ENCODE peak calls at places on chromosomes 11 and 22, in ten cellular contexts. One of them, this sample, is unnamed.

GRCh38 chr11:75810637-75811383 is 4.2 kb upstream of the UVRAG start:
- DNase-seq in esophagus squamous epithelium: no peak
- DNase-seq in ovary: no peak
- DNase-seq in K562: no peak
- DNase-seq in IMR-90: no peak
- DNase-seq in sigmoid colon: no peak
- DNase-seq in heart left ventricle: no peak
- DNase-seq in adrenal gland: no peak
- DNase-seq in stomach: no peak
- DNase-seq in body of pancreas: no peak
- DNase-seq in this sample: no peak

GRCh38 chr22:30338802-30339201 is 12.1 kb upstream of the TBC1D10A start:
- DNase-seq in esophagus squamous epithelium: no peak
- DNase-seq in ovary: no peak
- DNase-seq in K562: no peak
- DNase-seq in IMR-90: no peak
- DNase-seq in sigmoid colon: no peak
- DNase-seq in heart left ventricle: no peak
- DNase-seq in adrenal gland: no peak
- DNase-seq in stomach: no peak
- DNase-seq in body of pancreas: no peak
- DNase-seq in this sample: no peak

GRCh38 chr11:126438691-126439090 is 83.2 kb downstream of the ST3GAL4 start:
- DNase-seq in esophagus squamous epithelium: no peak
- DNase-seq in ovary: no peak
- DNase-seq in K562: peak; percentile 33
- DNase-seq in IMR-90: no peak
- DNase-seq in sigmoid colon: no peak
- DNase-seq in heart left ventricle: peak; percentile 63
- DNase-seq in adrenal gland: no peak
- DNase-seq in stomach: no peak
- DNase-seq in body of pancreas: no peak
- DNase-seq in this sample: no peak

GRCh38 chr11:76282106-76282630 is 75.9 kb upstream of the WNT11 start:
- DNase-seq in esophagus squamous epithelium: no peak
- DNase-seq in ovary: no peak
- DNase-seq in K562: no peak
- DNase-seq in IMR-90: no peak
- DNase-seq in sigmoid colon: no peak
- DNase-seq in heart left ventricle: no peak
- DNase-seq in adrenal gland: no peak
- DNase-seq in stomach: no peak
- DNase-seq in body of pancreas: no peak
- DNase-seq in this sample: no peak

GRCh38 chr11:22898036-22898435 is 37.8 kb upstream of the CCDC179 start:
- DNase-seq in esophagus squamous epithelium: no peak
- DNase-seq in ovary: no peak
- DNase-seq in K562: no peak
- DNase-seq in IMR-90: no peak
- DNase-seq in sigmoid colon: no peak
- DNase-seq in heart left ventricle: no peak
- DNase-seq in adrenal gland: no peak
- DNase-seq in stomach: no peak
- DNase-seq in body of pancreas: no peak
- DNase-seq in this sample: no peak

GRCh38 chr11:11148104-11148509 is 204.9 kb downstream of the CSNK2A3 start:
- DNase-seq in esophagus squamous epithelium: no peak
- DNase-seq in ovary: peak; percentile 79
- DNase-seq in K562: no peak
- DNase-seq in IMR-90: peak; percentile 74
- DNase-seq in sigmoid colon: peak; percentile 93
- DNase-seq in heart left ventricle: peak; percentile 81
- DNase-seq in adrenal gland: no peak
- DNase-seq in stomach: no peak
- DNase-seq in body of pancreas: peak; percentile 76
- DNase-seq in this sample: peak; percentile 78

GRCh38 chr22:32967285-32968101 is 90.7 kb downstream of the SYN3 start:
- DNase-seq in esophagus squamous epithelium: no peak
- DNase-seq in ovary: no peak
- DNase-seq in K562: no peak
- DNase-seq in IMR-90: no peak
- DNase-seq in sigmoid colon: no peak
- DNase-seq in heart left ventricle: no peak
- DNase-seq in adrenal gland: no peak
- DNase-seq in stomach: no peak
- DNase-seq in body of pancreas: no peak
- DNase-seq in this sample: peak; percentile 34

GRCh38 chr22:38843201-38843715 is 570 bp downstream of the NPTXR start:
- DNase-seq in esophagus squamous epithelium: no peak
- DNase-seq in ovary: peak; percentile 61
- DNase-seq in K562: peak; percentile 56
- DNase-seq in IMR-90: peak; percentile 81
- DNase-seq in sigmoid colon: peak; percentile 79
- DNase-seq in heart left ventricle: peak; percentile 73
- DNase-seq in adrenal gland: peak; percentile 37
- DNase-seq in stomach: peak; percentile 38
- DNase-seq in body of pancreas: peak; percentile 60
- DNase-seq in this sample: no peak

GRCh38 chr11:8777907-8778767 is 95.5 kb downstream of the RPL27A start:
- DNase-seq in esophagus squamous epithelium: no peak
- DNase-seq in ovary: peak; percentile 62
- DNase-seq in K562: no peak
- DNase-seq in IMR-90: peak; percentile 71
- DNase-seq in sigmoid colon: peak; percentile 86
- DNase-seq in heart left ventricle: peak; percentile 76
- DNase-seq in adrenal gland: no peak
- DNase-seq in stomach: no peak
- DNase-seq in body of pancreas: peak; percentile 46
- DNase-seq in this sample: no peak

GRCh38 chr11:8776209-8776608 is 93.6 kb downstream of the RPL27A start:
- DNase-seq in esophagus squamous epithelium: no peak
- DNase-seq in ovary: no peak
- DNase-seq in K562: no peak
- DNase-seq in IMR-90: no peak
- DNase-seq in sigmoid colon: no peak
- DNase-seq in heart left ventricle: no peak
- DNase-seq in adrenal gland: no peak
- DNase-seq in stomach: peak; percentile 47
- DNase-seq in body of pancreas: peak; percentile 47
- DNase-seq in this sample: no peak

GRCh38 chr11:8773916-8774537 is 91.4 kb downstream of the RPL27A start:
- DNase-seq in esophagus squamous epithelium: no peak
- DNase-seq in ovary: no peak
- DNase-seq in K562: no peak
- DNase-seq in IMR-90: no peak
- DNase-seq in sigmoid colon: no peak
- DNase-seq in heart left ventricle: no peak
- DNase-seq in adrenal gland: no peak
- DNase-seq in stomach: no peak
- DNase-seq in body of pancreas: no peak
- DNase-seq in this sample: no peak

GRCh38 chr11:8773125-8773524 is 90.5 kb downstream of the RPL27A start:
- DNase-seq in esophagus squamous epithelium: no peak
- DNase-seq in ovary: no peak
- DNase-seq in K562: no peak
- DNase-seq in IMR-90: no peak
- DNase-seq in sigmoid colon: no peak
- DNase-seq in heart left ventricle: no peak
- DNase-seq in adrenal gland: no peak
- DNase-seq in stomach: no peak
- DNase-seq in body of pancreas: no peak
- DNase-seq in this sample: no peak

DNA sequence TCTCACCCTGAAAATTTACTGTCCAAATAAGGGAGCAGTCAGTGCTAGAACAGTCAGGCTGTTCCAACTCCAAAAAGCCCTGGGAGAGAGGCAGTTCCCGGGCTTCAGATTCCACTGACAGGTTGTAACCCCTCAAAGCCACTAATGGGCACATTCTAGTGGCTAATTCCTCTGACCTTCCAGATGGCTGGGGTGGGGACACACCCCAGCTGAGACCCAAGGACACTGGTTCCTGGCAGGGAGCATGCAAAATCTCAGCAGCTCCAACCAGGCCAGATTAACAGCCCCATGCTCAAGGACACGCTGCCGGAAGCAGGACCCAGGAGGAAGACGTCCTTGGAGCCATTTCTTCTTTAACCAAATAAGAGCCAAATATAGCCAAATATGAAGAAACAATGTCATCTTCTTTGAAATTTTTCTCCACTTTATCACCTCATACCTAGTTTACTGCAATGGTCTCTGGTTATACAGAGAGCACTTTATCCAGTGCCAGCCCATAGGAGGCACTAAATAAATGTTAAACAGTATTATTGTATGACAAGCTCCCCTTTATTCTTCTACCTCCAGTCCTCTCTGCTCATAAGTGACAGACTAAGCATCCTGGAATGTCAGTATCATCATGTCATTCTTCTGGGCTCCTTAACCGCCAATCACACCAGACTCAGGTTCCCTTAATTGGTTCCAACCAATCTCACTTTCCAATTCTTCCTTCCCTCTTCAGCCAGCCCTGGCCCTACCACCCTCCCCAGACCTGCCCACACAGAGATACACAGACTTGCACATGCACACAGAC is 92.9 kb downstream of the RPL27A start:
- DNase-seq in esophagus squamous epithelium: no peak
- DNase-seq in ovary: peak; percentile 78
- DNase-seq in K562: no peak
- DNase-seq in IMR-90: no peak
- DNase-seq in sigmoid colon: no peak
- DNase-seq in heart left ventricle: peak; percentile 44
- DNase-seq in adrenal gland: no peak
- DNase-seq in stomach: peak; percentile 42
- DNase-seq in body of pancreas: peak; percentile 70
- DNase-seq in this sample: no peak
- TF ChIP-seq CTCF in esophagus squamous epithelium: no peak
- TF ChIP-seq CTCF in ovary: no peak
- TF ChIP-seq CTCF in K562: no peak
- TF ChIP-seq CTCF in IMR-90: no peak
- TF ChIP-seq CTCF in sigmoid colon: no peak
- TF ChIP-seq CTCF in heart left ventricle: no peak
- TF ChIP-seq CTCF in adrenal gland: no peak
- TF ChIP-seq CTCF in stomach: no peak
- TF ChIP-seq CTCF in body of pancreas: no peak
- TF ChIP-seq CTCF in this sample: no peak

GRCh38 chr11:121337078-121337477 is 44.5 kb downstream of the SC5D start:
- DNase-seq in esophagus squamous epithelium: no peak
- DNase-seq in ovary: no peak
- DNase-seq in K562: no peak
- DNase-seq in IMR-90: no peak
- DNase-seq in sigmoid colon: no peak
- DNase-seq in heart left ventricle: no peak
- DNase-seq in adrenal gland: no peak
- DNase-seq in stomach: no peak
- DNase-seq in body of pancreas: no peak
- DNase-seq in this sample: no peak
- TF ChIP-seq POLR2A in esophagus squamous epithelium: no peak
- TF ChIP-seq POLR2A in ovary: no peak
- TF ChIP-seq POLR2A in K562: no peak
- TF ChIP-seq POLR2A in IMR-90: no peak
- TF ChIP-seq POLR2A in sigmoid colon: no peak
- TF ChIP-seq POLR2A in heart left ventricle: no peak
- TF ChIP-seq POLR2A in adrenal gland: no peak
- TF ChIP-seq POLR2A in stomach: no peak
- TF ChIP-seq POLR2A in body of pancreas: no peak
- TF ChIP-seq POLR2A in this sample: no peak

DNA sequence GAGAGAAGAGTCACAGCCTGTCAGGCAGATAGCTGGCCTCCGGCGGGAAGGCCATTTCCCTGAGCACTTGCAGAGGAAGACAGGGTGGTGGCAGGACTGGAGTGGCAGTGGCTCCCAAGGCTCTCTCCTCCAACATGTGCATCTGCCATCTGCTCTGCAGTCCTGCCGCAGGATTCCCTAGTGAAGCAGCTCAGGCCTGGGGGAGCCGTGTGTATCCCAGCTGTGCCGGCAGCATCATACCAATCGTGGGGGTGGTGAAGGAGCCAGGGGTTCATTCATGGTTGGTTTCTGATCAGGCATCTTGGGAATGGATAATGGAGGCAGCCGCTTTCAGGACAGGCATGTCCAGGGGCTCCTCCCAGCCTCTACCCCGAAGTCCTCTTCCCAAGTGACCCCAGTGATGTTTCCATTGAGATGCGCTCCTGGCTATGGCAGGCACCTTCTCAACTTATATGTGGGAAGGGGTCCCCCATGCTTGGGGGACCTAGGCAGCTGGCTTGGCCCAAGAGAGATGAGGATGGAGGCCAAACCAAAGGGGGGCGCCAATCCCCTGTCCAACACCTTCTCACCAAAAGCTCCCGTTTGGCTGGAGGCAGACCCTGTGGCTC is 6.1 kb downstream of the TAGLN start:
- DNase-seq in esophagus squamous epithelium: no peak
- DNase-seq in ovary: no peak
- DNase-seq in K562: no peak
- DNase-seq in IMR-90: no peak
- DNase-seq in sigmoid colon: no peak
- DNase-seq in heart left ventricle: no peak
- DNase-seq in adrenal gland: peak; percentile 60
- DNase-seq in stomach: no peak
- DNase-seq in body of pancreas: no peak
- DNase-seq in this sample: no peak
- TF ChIP-seq CTCF in esophagus squamous epithelium: no peak
- TF ChIP-seq CTCF in ovary: no peak
- TF ChIP-seq CTCF in K562: peak; percentile 18
- TF ChIP-seq CTCF in IMR-90: no peak
- TF ChIP-seq CTCF in sigmoid colon: no peak
- TF ChIP-seq CTCF in heart left ventricle: no peak
- TF ChIP-seq CTCF in adrenal gland: no peak
- TF ChIP-seq CTCF in stomach: no peak
- TF ChIP-seq CTCF in body of pancreas: no peak
- TF ChIP-seq CTCF in this sample: no peak

GRCh38 chr22:43293661-43294392 is 49.3 kb downstream of the SCUBE1 start:
- DNase-seq in esophagus squamous epithelium: no peak
- DNase-seq in ovary: peak; percentile 84
- DNase-seq in K562: peak; percentile 74
- DNase-seq in IMR-90: peak; percentile 60
- DNase-seq in sigmoid colon: peak; percentile 97
- DNase-seq in heart left ventricle: peak; percentile 66
- DNase-seq in adrenal gland: peak; percentile 59
- DNase-seq in stomach: peak; percentile 57
- DNase-seq in body of pancreas: no peak
- DNase-seq in this sample: no peak

GRCh38 chr22:43293259-43293658 is 49.9 kb downstream of the SCUBE1 start:
- DNase-seq in esophagus squamous epithelium: no peak
- DNase-seq in ovary: no peak
- DNase-seq in K562: peak; percentile 56
- DNase-seq in IMR-90: no peak
- DNase-seq in sigmoid colon: peak; percentile 90
- DNase-seq in heart left ventricle: no peak
- DNase-seq in adrenal gland: no peak
- DNase-seq in stomach: peak; percentile 36
- DNase-seq in body of pancreas: no peak
- DNase-seq in this sample: no peak

GRCh38 chr22:43289976-43290663 is 53.1 kb downstream of the SCUBE1 start:
- DNase-seq in esophagus squamous epithelium: no peak
- DNase-seq in ovary: peak; percentile 70
- DNase-seq in K562: no peak
- DNase-seq in IMR-90: peak; percentile 11
- DNase-seq in sigmoid colon: peak; percentile 82
- DNase-seq in heart left ventricle: peak; percentile 69
- DNase-seq in adrenal gland: no peak
- DNase-seq in stomach: no peak
- DNase-seq in body of pancreas: no peak
- DNase-seq in this sample: no peak

GRCh38 chr22:43291381-43291780 is 51.8 kb downstream of the SCUBE1 start:
- DNase-seq in esophagus squamous epithelium: no peak
- DNase-seq in ovary: no peak
- DNase-seq in K562: no peak
- DNase-seq in IMR-90: no peak
- DNase-seq in sigmoid colon: no peak
- DNase-seq in heart left ventricle: no peak
- DNase-seq in adrenal gland: no peak
- DNase-seq in stomach: no peak
- DNase-seq in body of pancreas: no peak
- DNase-seq in this sample: no peak

DNA sequence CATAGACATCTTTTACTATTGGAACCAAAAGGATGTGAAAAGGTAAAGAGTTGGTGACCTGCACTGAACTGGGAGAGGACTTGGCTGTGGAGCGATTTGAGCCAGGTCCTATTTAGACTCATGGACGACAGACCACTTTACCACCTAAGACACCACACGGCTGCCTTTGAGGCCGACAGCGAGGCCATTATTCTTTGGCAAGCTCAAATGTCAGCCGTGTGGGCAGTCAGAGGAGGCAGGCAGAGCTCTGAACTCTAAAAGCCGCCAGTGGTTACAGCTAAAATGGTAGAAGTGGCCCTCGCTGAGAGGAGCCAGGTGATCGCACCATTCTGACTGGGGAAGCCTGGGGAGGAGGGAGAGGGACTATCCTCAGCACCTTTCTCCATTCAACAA is 50.5 kb downstream of the SCUBE1 start:
- DNase-seq in esophagus squamous epithelium: no peak
- DNase-seq in ovary: no peak
- DNase-seq in K562: no peak
- DNase-seq in IMR-90: no peak
- DNase-seq in sigmoid colon: no peak
- DNase-seq in heart left ventricle: no peak
- DNase-seq in adrenal gland: no peak
- DNase-seq in stomach: no peak
- DNase-seq in body of pancreas: no peak
- DNase-seq in this sample: no peak
- TF ChIP-seq POLR2A in esophagus squamous epithelium: no peak
- TF ChIP-seq POLR2A in ovary: no peak
- TF ChIP-seq POLR2A in K562: no peak
- TF ChIP-seq POLR2A in IMR-90: no peak
- TF ChIP-seq POLR2A in sigmoid colon: no peak
- TF ChIP-seq POLR2A in heart left ventricle: no peak
- TF ChIP-seq POLR2A in adrenal gland: no peak
- TF ChIP-seq POLR2A in stomach: no peak
- TF ChIP-seq POLR2A in body of pancreas: no peak
- TF ChIP-seq POLR2A in this sample: no peak